ENCODE peak calls at places on chromosomes 11 and 22, in five cellular contexts. One of them, this sample, is unnamed. For H3K27me3 and H3K36me3, the result is how much of the 10 kb centered on the place peaks cover.

GRCh38 chr11:9802291-9802861 is 138.5 kb downstream of the SWAP70 start:
- DNase-seq in GM23248: peak
- DNase-seq in cardiac muscle cell: no peak
- DNase-seq in tibial artery: no peak
- DNase-seq in left lung: no peak
- DNase-seq in this sample: peak

GRCh38 chr22:42697542-42698013 is 23.1 kb downstream of the A4GALT start:
- DNase-seq in GM23248: peak
- DNase-seq in cardiac muscle cell: peak
- DNase-seq in tibial artery: peak
- DNase-seq in left lung: no peak
- DNase-seq in this sample: peak

GRCh38 chr11:12585861-12586260 is 88.4 kb upstream of the TEAD1 start:
- DNase-seq in GM23248: no peak
- DNase-seq in cardiac muscle cell: no peak
- DNase-seq in tibial artery: no peak
- DNase-seq in left lung: no peak
- DNase-seq in this sample: no peak

GRCh38 chr11:113957016-113957415 is 17.9 kb upstream of the HTR3A start:
- DNase-seq in GM23248: no peak
- DNase-seq in cardiac muscle cell: no peak
- DNase-seq in tibial artery: no peak
- DNase-seq in left lung: no peak
- DNase-seq in this sample: no peak

GRCh38 chr11:112453601-112454577 is 193.2 kb upstream of the PLET1 start:
- DNase-seq in GM23248: peak
- DNase-seq in cardiac muscle cell: no peak
- DNase-seq in tibial artery: no peak
- DNase-seq in left lung: no peak
- DNase-seq in this sample: peak

GRCh38 chr11:46272816-46273427 is 4.5 kb upstream of the CREB3L1 start:
- DNase-seq in GM23248: peak
- DNase-seq in cardiac muscle cell: no peak
- DNase-seq in tibial artery: peak
- DNase-seq in left lung: no peak
- DNase-seq in this sample: peak

GRCh38 chr11:37110383-37110782 is 512.3 kb upstream of the RAG2 start:
- DNase-seq in GM23248: no peak
- DNase-seq in cardiac muscle cell: no peak
- DNase-seq in tibial artery: no peak
- DNase-seq in left lung: no peak
- DNase-seq in this sample: no peak

GRCh38 chr11:68658661-68659060 is 25.7 kb upstream of the GAL start:
- DNase-seq in GM23248: no peak
- DNase-seq in cardiac muscle cell: no peak
- DNase-seq in tibial artery: peak
- DNase-seq in left lung: no peak
- DNase-seq in this sample: no peak

GRCh38 chr22:19679476-19680099 is 34.7 kb upstream of the SEPTIN5 start:
- DNase-seq in GM23248: peak
- DNase-seq in cardiac muscle cell: peak
- DNase-seq in tibial artery: no peak
- DNase-seq in left lung: peak
- DNase-seq in this sample: no peak

GRCh38 chr11:72842126-72842525 is 27.9 kb downstream of the ATG16L2 start:
- DNase-seq in GM23248: no peak
- DNase-seq in cardiac muscle cell: no peak
- DNase-seq in tibial artery: no peak
- DNase-seq in left lung: no peak
- DNase-seq in this sample: no peak

GRCh38 chr11:70532066-70532440 is 133.7 kb downstream of the CTTN start:
- DNase-seq in GM23248: no peak
- DNase-seq in cardiac muscle cell: peak
- DNase-seq in tibial artery: no peak
- DNase-seq in left lung: no peak
- DNase-seq in this sample: no peak

GRCh38 chr22:17411213-17411612 is 42.0 kb downstream of the CECR2 start:
- DNase-seq in GM23248: no peak
- DNase-seq in cardiac muscle cell: no peak
- DNase-seq in tibial artery: no peak
- DNase-seq in left lung: no peak
- DNase-seq in this sample: no peak

GRCh38 chr11:88307749-88308425 is 29.6 kb downstream of the CTSC start:
- DNase-seq in GM23248: no peak
- DNase-seq in cardiac muscle cell: no peak
- DNase-seq in tibial artery: no peak
- DNase-seq in left lung: no peak
- DNase-seq in this sample: no peak

GRCh38 chr11:6606471-6607189 is 3.1 kb downstream of the ILK start:
- DNase-seq in GM23248: peak
- DNase-seq in cardiac muscle cell: peak
- DNase-seq in tibial artery: peak
- DNase-seq in left lung: peak
- DNase-seq in this sample: peak

GRCh38 chr11:34114471-34114870 is 9.0 kb downstream of the NAT10 start:
- DNase-seq in GM23248: no peak
- DNase-seq in cardiac muscle cell: no peak
- DNase-seq in tibial artery: no peak
- DNase-seq in left lung: no peak
- DNase-seq in this sample: no peak

GRCh38 chr22:20887375-20887774 is 28.6 kb downstream of the SNAP29 start:
- DNase-seq in GM23248: peak
- DNase-seq in cardiac muscle cell: no peak
- DNase-seq in tibial artery: no peak
- DNase-seq in left lung: no peak
- DNase-seq in this sample: no peak

GRCh38 chr22:47275479-47276218 is 513.2 kb downstream of the TBC1D22A start:
- DNase-seq in GM23248: no peak
- DNase-seq in cardiac muscle cell: no peak
- DNase-seq in tibial artery: no peak
- DNase-seq in left lung: no peak
- DNase-seq in this sample: peak

GRCh38 chr22:23117275-23117674 is 24.5 kb downstream of the RSPH14 start:
- DNase-seq in GM23248: no peak
- DNase-seq in cardiac muscle cell: no peak
- DNase-seq in tibial artery: no peak
- DNase-seq in left lung: peak
- DNase-seq in this sample: no peak

GRCh38 chr22:47619631-47620030 is 857.2 kb downstream of the TBC1D22A start:
- DNase-seq in GM23248: no peak
- DNase-seq in cardiac muscle cell: no peak
- DNase-seq in tibial artery: peak
- DNase-seq in left lung: no peak
- DNase-seq in this sample: no peak

GRCh38 chr22:32649515-32650200 is 151.8 kb upstream of the TIMP3 start:
- DNase-seq in GM23248: peak
- DNase-seq in cardiac muscle cell: no peak
- DNase-seq in tibial artery: peak
- DNase-seq in left lung: no peak
- DNase-seq in this sample: no peak

GRCh38 chr11:75031224-75031753 is 42.6 kb downstream of the NEU3 start:
- DNase-seq in GM23248: peak
- DNase-seq in cardiac muscle cell: no peak
- DNase-seq in tibial artery: no peak
- DNase-seq in left lung: no peak
- DNase-seq in this sample: no peak

GRCh38 chr11:113947989-113948388 is 26.9 kb upstream of the HTR3A start:
- DNase-seq in GM23248: no peak
- DNase-seq in cardiac muscle cell: no peak
- DNase-seq in tibial artery: no peak
- DNase-seq in left lung: no peak
- DNase-seq in this sample: no peak

GRCh38 chr11:15967166-15967565 is 389.2 kb downstream of the SOX6 start:
- DNase-seq in GM23248: no peak
- DNase-seq in cardiac muscle cell: no peak
- DNase-seq in tibial artery: no peak
- DNase-seq in left lung: no peak
- DNase-seq in this sample: no peak

GRCh38 chr11:10899542-10899830 is 41.6 kb upstream of the ZBED5 start:
- DNase-seq in GM23248: no peak
- DNase-seq in cardiac muscle cell: no peak
- DNase-seq in tibial artery: peak
- DNase-seq in left lung: peak
- DNase-seq in this sample: peak

GRCh38 chr11:102447193-102447592 is 5.4 kb downstream of the TMEM123 start:
- DNase-seq in GM23248: no peak
- DNase-seq in cardiac muscle cell: no peak
- DNase-seq in tibial artery: no peak
- DNase-seq in left lung: no peak
- DNase-seq in this sample: no peak

GRCh38 chr11:74019104-74019738 is 10.3 kb upstream of the UCP3 start:
- DNase-seq in GM23248: peak
- DNase-seq in cardiac muscle cell: no peak
- DNase-seq in tibial artery: no peak
- DNase-seq in left lung: no peak
- DNase-seq in this sample: no peak

GRCh38 chr22:47837703-47838102 is 1075.3 kb downstream of the TBC1D22A start:
- DNase-seq in GM23248: peak
- DNase-seq in cardiac muscle cell: no peak
- DNase-seq in tibial artery: no peak
- DNase-seq in left lung: no peak
- DNase-seq in this sample: peak

GRCh38 chr11:79237676-79238075 is 203.2 kb downstream of the TENM4 start:
- DNase-seq in GM23248: peak
- DNase-seq in cardiac muscle cell: peak
- DNase-seq in tibial artery: peak
- DNase-seq in left lung: no peak
- DNase-seq in this sample: no peak

GRCh38 chr11:30017467-30017895 is 651 bp upstream of the KCNA4 start:
- DNase-seq in GM23248: no peak
- DNase-seq in cardiac muscle cell: no peak
- DNase-seq in tibial artery: no peak
- DNase-seq in left lung: peak
- DNase-seq in this sample: no peak

GRCh38 chr11:30019481-30019880 is 2.7 kb upstream of the KCNA4 start:
- DNase-seq in GM23248: no peak
- DNase-seq in cardiac muscle cell: no peak
- DNase-seq in tibial artery: no peak
- DNase-seq in left lung: no peak
- DNase-seq in this sample: no peak

GRCh38 chr11:30018443-30018842 is 1.6 kb upstream of the KCNA4 start:
- DNase-seq in GM23248: no peak
- DNase-seq in cardiac muscle cell: no peak
- DNase-seq in tibial artery: no peak
- DNase-seq in left lung: peak
- DNase-seq in this sample: no peak

GRCh38 chr11:30015725-30016449 is 943 bp downstream of the KCNA4 start:
- DNase-seq in GM23248: no peak
- DNase-seq in cardiac muscle cell: no peak
- DNase-seq in tibial artery: no peak
- DNase-seq in left lung: peak
- DNase-seq in this sample: no peak

GRCh38 chr11:30016588-30017363 is at the start of gene KCNA4:
- DNase-seq in GM23248: peak
- DNase-seq in cardiac muscle cell: peak
- DNase-seq in tibial artery: no peak
- DNase-seq in left lung: peak
- DNase-seq in this sample: peak
- H3K4me3 ChIP-seq in GM23248: peak
- H3K4me3 ChIP-seq in cardiac muscle cell: peak
- H3K4me3 ChIP-seq in tibial artery: peak
- H3K4me3 ChIP-seq in left lung: peak
- H3K4me3 ChIP-seq in this sample: no peak

DNA sequence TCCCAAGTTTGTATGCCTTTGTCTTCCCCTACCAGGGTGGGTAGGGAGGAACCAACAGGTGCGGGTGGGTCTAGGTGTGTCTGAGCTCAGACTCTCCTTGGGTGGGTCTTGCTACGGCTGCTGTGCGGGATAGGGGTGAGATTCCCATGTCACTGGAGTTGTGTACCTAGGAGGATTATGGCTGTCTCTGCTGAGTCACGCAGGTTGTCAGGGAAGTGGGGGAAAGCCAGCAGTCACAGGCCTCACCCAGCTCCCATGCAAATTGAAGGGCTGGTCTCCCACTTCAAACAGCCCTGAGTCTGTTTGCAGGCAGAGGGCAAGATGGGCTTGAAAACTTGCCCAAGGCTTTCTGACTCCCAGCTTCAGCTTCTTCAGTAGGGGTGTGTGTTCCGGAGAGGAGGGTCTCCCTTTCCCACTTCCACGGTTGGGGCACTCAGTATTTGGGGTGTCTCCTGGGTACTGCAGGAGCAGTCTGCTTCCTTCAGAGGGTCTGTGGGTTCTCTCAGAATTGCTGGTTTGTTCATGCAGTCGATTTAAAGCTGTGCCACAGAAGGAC is 10.9 kb upstream of the SC5D start:
- DNase-seq in GM23248: no peak
- DNase-seq in cardiac muscle cell: no peak
- DNase-seq in tibial artery: no peak
- DNase-seq in left lung: no peak
- DNase-seq in this sample: no peak
- H3K27me3 ChIP-seq in GM23248: half or more
- H3K27me3 ChIP-seq in cardiac muscle cell: under half
- H3K27me3 ChIP-seq in tibial artery: under half
- H3K27me3 ChIP-seq in left lung: under half
- H3K27me3 ChIP-seq in this sample: under half

GRCh38 chr11:76185511-76185910 is 20.8 kb downstream of the WNT11 start:
- DNase-seq in GM23248: no peak
- DNase-seq in cardiac muscle cell: no peak
- DNase-seq in tibial artery: peak
- DNase-seq in left lung: no peak
- DNase-seq in this sample: no peak
- H3K36me3 ChIP-seq in GM23248: under half
- H3K36me3 ChIP-seq in cardiac muscle cell: under half
- H3K36me3 ChIP-seq in tibial artery: under half
- H3K36me3 ChIP-seq in left lung: under half
- H3K36me3 ChIP-seq in this sample: under half

GRCh38 chr11:67355794-67356550 is 2.6 kb upstream of the POLD4 start:
- DNase-seq in GM23248: no peak
- DNase-seq in cardiac muscle cell: no peak
- DNase-seq in tibial artery: no peak
- DNase-seq in left lung: no peak
- DNase-seq in this sample: no peak

GRCh38 chr11:67353317-67354313 is at the start of gene POLD4:
- DNase-seq in GM23248: peak
- DNase-seq in cardiac muscle cell: peak
- DNase-seq in tibial artery: peak
- DNase-seq in left lung: peak
- DNase-seq in this sample: peak

GRCh38 chr11:67354314-67355022 is 1.1 kb upstream of the POLD4 start:
- DNase-seq in GM23248: peak
- DNase-seq in cardiac muscle cell: no peak
- DNase-seq in tibial artery: peak
- DNase-seq in left lung: no peak
- DNase-seq in this sample: peak

GRCh38 chr11:67356551-67356866 is 3.2 kb upstream of the POLD4 start:
- DNase-seq in GM23248: no peak
- DNase-seq in cardiac muscle cell: no peak
- DNase-seq in tibial artery: no peak
- DNase-seq in left lung: no peak
- DNase-seq in this sample: no peak

GRCh38 chr11:67355023-67355793 is 1.9 kb upstream of the POLD4 start:
- DNase-seq in GM23248: peak
- DNase-seq in cardiac muscle cell: no peak
- DNase-seq in tibial artery: peak
- DNase-seq in left lung: no peak
- DNase-seq in this sample: peak
- H3K4me3 ChIP-seq in GM23248: peak
- H3K4me3 ChIP-seq in cardiac muscle cell: no peak
- H3K4me3 ChIP-seq in tibial artery: peak
- H3K4me3 ChIP-seq in left lung: no peak
- H3K4me3 ChIP-seq in this sample: peak

This sample was measured in MG63.